ENCODE peak calls at places on chromosomes 11 and 22, in four cellular contexts. C, J, A and G are unnamed samples.

GRCh38 chr22:46866591-46866990 is 104.1 kb downstream of the TBC1D22A start:
- DNase-seq in A (no peak), C (no peak), J (no peak), G (no peak)

GRCh38 chr22:44802071-44802700 is 49.8 kb downstream of the ARHGAP8 start:
- DNase-seq in A (peak), C (no peak), J (no peak), G (no peak)

GRCh38 chr11:11464555-11464954 is 111.5 kb upstream of the CSNK2A3 start:
- DNase-seq in J (no peak), C (no peak), A (no peak), G (no peak)

GRCh38 chr22:35961480-35961902 is 67.1 kb downstream of the RBFOX2 start:
- DNase-seq in J (no peak), C (no peak), A (no peak), G (peak)

GRCh38 chr11:62130498-62131464 is 7.0 kb downstream of the INCENP start:
- DNase-seq in A (no peak), J (no peak), C (no peak), G (no peak)

GRCh38 chr11:41382927-41383326 is 76.5 kb downstream of the LRRC4C start:
- DNase-seq in J (no peak), C (no peak), A (no peak), G (no peak)

GRCh38 chr22:43013355-43014061 is 1.4 kb downstream of the PACSIN2 start:
- DNase-seq in C (peak), A (no peak), J (no peak), G (no peak)

GRCh38 chr11:44407211-44407996 is 97.5 kb upstream of the ALX4 start:
- DNase-seq in C (no peak), A (no peak), J (no peak), G (no peak)

GRCh38 chr11:16825091-16825490 is 86.6 kb downstream of the C11orf58 start:
- DNase-seq in J (no peak), A (no peak), C (no peak), G (no peak)

GRCh38 chr11:66150725-66151124 is 80.7 kb downstream of the PACS1 start:
- DNase-seq in C (no peak), A (no peak), J (no peak), G (no peak)

GRCh38 chr11:110525883-110526282 is 96.1 kb downstream of the FDX1 start:
- DNase-seq in A (no peak), C (no peak), J (peak), G (no peak)

GRCh38 chr11:77819921-77820564 is 479 bp downstream of the RSF1 start:
- DNase-seq in J (no peak), A (peak), C (peak), G (peak)

GRCh38 chr11:266676-267439 is 11.3 kb upstream of the NLRP6 start:
- DNase-seq in A (peak), C (no peak), J (no peak), G (no peak)

GRCh38 chr11:66849501-66850234 is 6.4 kb downstream of the RCE1 start:
- DNase-seq in J (no peak), C (no peak), A (no peak), G (no peak)

GRCh38 chr11:23021287-23021863 is 161.1 kb upstream of the CCDC179 start:
- DNase-seq in A (peak), J (no peak), C (peak), G (peak)

GRCh38 chr22:17161991-17162390 is 2.9 kb upstream of the HDHD5 start:
- DNase-seq in C (no peak), J (no peak), A (no peak), G (no peak)

GRCh38 chr11:87301785-87302540 is 264.2 kb downstream of the TMEM135 start:
- DNase-seq in J (no peak), A (no peak), C (no peak), G (no peak)

GRCh38 chr22:47175151-47175760 is 412.8 kb downstream of the TBC1D22A start:
- DNase-seq in C (no peak), J (no peak), A (no peak), G (no peak)

GRCh38 chr11:2652362-2652761 is 47.4 kb downstream of the KCNQ1OT1 start:
- DNase-seq in J (no peak), C (no peak), A (no peak), G (peak)

GRCh38 chr11:79049627-79050238 is 391.1 kb downstream of the TENM4 start:
- DNase-seq in C (peak), A (no peak), J (no peak), G (no peak)

GRCh38 chr22:39946571-39947407 is 13.4 kb upstream of the TMA7B start:
- DNase-seq in A (peak), C (no peak), J (no peak), G (no peak)

GRCh38 chr11:32584921-32585320 is 1.3 kb downstream of the EIF3M start:
- DNase-seq in J (no peak), A (peak), C (no peak), G (no peak)

GRCh38 chr11:32581556-32581955 is 2.1 kb upstream of the EIF3M start:
- DNase-seq in A (no peak), J (no peak), C (no peak), G (no peak)

GRCh38 chr11:32583451-32584271 is at the start of gene EIF3M:
- DNase-seq in C (peak), A (peak), J (peak), G (peak)

GRCh38 chr11:32580967-32581366 is 2.7 kb upstream of the EIF3M start:
- DNase-seq in J (no peak), A (no peak), C (peak), G (no peak)

GRCh38 chr11:32586576-32587190 is 3.1 kb downstream of the EIF3M start:
- DNase-seq in J (no peak), C (peak), A (peak), G (peak)
- TF ChIP-seq FOXK2 in J (no peak), C (no peak), A (no peak), G (no peak)

DNA sequence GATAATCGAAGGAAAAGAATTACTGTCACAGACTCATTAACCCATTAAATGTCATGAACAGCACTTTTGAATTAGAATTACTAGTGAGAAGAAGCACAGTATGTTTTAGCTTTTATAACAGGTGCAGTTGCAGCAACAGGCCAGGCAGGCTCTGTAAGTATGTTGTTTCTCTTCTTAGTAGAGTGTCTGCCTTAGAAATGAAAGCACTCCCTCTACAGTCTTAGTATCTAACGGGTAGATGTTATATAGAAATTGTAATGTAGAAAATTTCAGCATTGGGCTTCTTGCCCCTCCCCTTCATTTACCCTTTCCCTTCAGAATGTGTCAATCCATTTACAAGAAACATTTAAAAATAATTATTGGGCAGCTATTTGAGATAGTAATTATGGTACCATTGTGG is 87.4 kb downstream of the HIPK3 start:
- DNase-seq in J (no peak), A (no peak), C (peak), G (no peak)
- TF ChIP-seq BHLHE40 in J (no peak), A (no peak), C (no peak), G (no peak)

GRCh38 chr11:100923555-100923954 is 206.1 kb downstream of the PGR start:
- DNase-seq in J (no peak), A (no peak), C (no peak), G (no peak)
- TF ChIP-seq FOXK2 in J (no peak), A (no peak), C (no peak), G (no peak)

DNA sequence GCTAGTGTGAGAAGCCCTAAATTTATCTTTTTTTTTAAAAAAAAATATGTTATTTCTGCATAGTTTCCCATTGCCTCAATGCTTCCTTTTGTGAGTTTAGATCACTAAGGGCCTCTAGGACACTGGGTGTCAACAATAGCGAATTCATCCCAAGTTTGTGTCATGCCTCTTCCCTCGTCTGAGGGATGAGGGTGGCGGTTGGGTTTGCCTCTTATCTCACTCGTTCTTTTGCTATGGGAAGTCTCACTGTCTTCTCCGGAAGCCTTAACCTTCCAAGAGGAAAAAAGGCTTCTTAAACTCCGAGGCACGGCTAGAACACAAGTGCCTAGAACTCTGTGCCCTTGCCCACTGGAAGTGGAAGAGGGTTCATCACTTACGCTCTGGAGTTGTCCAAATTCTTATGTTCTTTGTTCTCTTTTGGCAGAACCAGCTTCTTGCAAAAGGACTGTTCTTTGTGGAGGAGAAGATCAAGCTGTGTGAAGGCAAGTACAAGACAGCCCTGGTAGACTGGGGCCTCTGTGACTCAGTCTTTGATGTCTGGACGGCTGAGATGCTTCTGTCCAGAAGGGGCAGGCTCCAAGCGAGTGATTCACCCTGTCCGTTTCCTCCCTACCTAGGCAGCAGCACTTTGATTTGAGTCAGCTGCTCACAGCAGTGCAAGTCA is 78.5 kb downstream of the TRAF6 start:
- DNase-seq in A (peak), J (no peak), C (peak), G (peak)
- TF ChIP-seq BHLHE40 in A (peak), J (no peak), C (no peak), G (no peak)

GRCh38 chr11:83816572-83817187 is 530.5 kb upstream of the CCDC90B start:
- DNase-seq in C (peak), A (peak), J (no peak), G (no peak)

GRCh38 chr11:83823461-83824025 is 537.4 kb upstream of the CCDC90B start:
- DNase-seq in C (no peak), J (no peak), A (no peak), G (no peak)

GRCh38 chr11:83818349-83818748 is 532.2 kb upstream of the CCDC90B start:
- DNase-seq in C (no peak), J (no peak), A (no peak), G (no peak)

GRCh38 chr11:83815736-83816135 is 529.6 kb upstream of the CCDC90B start:
- DNase-seq in J (no peak), C (no peak), A (no peak), G (no peak)

DNA sequence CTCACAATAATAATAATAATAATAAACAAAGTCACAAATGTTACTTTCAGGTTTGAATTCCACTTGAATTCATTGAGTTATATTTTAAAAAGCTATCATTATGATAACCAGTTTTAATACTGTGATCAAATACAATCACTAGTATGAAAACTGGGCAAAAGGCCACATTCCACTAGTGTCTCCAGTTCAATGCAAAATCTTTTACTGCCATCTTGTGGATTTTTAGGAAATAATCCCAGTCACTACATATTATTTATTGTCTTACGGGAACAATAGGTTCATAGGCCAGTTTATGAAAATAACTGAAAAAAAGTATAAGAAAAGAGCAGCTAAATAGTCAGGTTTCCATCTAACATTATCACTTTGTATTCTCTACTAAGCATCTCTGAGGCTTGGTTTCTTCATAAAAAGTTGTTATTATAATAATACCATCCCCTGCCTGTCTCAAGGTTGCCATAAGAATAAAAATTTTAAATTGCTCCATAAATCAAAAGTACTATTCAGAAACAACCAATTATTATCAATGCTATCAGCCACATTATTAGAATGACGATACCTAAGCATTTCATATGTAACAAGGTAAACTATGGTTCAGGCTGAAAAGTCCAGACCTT is 533.9 kb upstream of the CCDC90B start:
- DNase-seq in J (no peak), A (peak), C (peak), G (peak)
- TF ChIP-seq FOXK2 in J (no peak), A (no peak), C (no peak), G (no peak)

GRCh38 chr11:108786281-108786990 is 121.6 kb downstream of the DDX10 start:
- DNase-seq in A (no peak), C (no peak), J (no peak), G (no peak)

GRCh38 chr11:108793138-108793537 is 128.3 kb downstream of the DDX10 start:
- DNase-seq in A (no peak), C (no peak), J (no peak), G (no peak)

GRCh38 chr11:108787105-108787504 is 122.2 kb downstream of the DDX10 start:
- DNase-seq in A (no peak), J (no peak), C (no peak), G (no peak)

GRCh38 chr11:108790501-108791299 is 125.8 kb downstream of the DDX10 start:
- DNase-seq in J (peak), A (no peak), C (no peak), G (no peak)

DNA sequence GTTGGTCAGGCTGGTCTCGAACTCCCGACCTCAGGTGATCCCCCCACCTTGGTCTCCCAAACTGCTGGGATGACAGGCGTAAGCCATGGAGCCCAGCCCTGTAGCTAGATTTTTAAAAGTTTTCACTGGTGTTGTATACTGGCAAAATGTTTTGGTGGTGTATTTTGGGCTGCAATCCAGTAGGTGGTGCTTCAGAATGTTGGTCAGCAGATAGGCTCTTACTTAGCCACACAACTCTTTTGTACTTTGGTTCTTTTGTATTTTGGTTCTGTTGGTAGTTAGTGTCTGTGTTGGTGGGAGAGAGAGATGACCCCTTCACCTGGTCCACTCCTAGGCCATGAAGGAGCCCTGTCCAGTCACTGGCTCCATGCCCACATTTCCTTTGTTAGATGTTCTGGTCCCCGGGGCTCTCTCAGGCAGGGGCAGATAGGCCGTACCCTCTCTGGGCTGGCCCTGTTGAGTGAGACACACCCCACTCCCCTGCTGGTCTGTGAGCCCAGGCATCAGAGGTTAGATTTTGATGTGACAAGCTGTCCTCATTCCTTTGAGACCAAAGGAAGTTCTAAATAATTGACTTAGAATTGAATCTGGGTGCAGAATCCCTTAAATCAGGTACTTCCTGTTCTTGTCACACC is 123.8 kb downstream of the DDX10 start:
- DNase-seq in A (peak), C (peak), J (no peak), G (peak)
- TF ChIP-seq BHLHE40 in A (no peak), C (no peak), J (no peak), G (no peak)

GRCh38 chr11:69603978-69604524 is 36.9 kb upstream of the CCND1 start:
- DNase-seq in J (no peak), A (no peak), C (no peak), G (no peak)

GRCh38 chr11:69609351-69609750 is 31.6 kb upstream of the CCND1 start:
- DNase-seq in C (no peak), J (no peak), A (no peak), G (no peak)

GRCh38 chr11:69601346-69601975 is 39.5 kb upstream of the CCND1 start:
- DNase-seq in J (no peak), C (peak), A (no peak), G (no peak)

GRCh38 chr11:69603163-69603836 is 37.7 kb upstream of the CCND1 start:
- DNase-seq in J (no peak), C (no peak), A (no peak), G (no peak)

DNA sequence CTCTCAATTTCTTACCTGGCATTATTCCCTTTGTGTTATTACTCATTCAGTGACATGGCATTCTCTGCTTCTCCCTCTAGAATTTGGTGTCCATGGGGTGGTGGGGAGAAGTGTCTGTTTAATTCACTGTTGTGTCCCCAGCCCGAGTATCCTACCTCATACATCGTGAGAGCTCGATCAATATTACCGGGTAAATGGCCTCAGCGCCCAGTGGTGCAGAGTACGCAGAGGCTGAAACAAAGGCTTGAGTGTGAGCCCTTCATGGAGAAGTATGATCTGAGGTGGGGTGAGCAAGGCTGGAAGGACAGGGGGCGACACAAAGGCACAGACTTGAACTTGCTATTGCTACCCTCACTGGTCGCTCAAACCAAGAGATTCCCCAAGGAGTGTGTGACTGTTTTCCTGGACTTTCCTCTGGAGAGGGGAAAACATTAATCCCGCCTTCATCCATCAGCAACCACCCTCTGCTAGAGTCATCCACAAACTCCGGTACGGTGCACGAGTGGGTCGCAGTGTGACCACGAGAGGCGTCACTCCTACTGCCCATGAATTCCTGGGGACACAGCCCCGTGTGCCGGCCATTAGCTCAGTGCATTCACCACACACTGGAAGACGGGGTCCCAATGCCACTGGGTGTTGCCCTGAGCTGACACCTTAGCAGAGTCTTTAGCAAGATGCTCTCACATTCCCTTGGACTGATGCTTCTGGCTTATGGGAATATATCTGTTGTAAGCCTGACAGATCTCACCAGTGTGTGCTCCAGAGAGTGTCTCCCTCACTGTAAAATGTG is 35.0 kb upstream of the CCND1 start:
- DNase-seq in C (peak), J (no peak), A (no peak), G (no peak)
- TF ChIP-seq FOXK2 in C (no peak), J (no peak), A (no peak), G (no peak)

DNA sequence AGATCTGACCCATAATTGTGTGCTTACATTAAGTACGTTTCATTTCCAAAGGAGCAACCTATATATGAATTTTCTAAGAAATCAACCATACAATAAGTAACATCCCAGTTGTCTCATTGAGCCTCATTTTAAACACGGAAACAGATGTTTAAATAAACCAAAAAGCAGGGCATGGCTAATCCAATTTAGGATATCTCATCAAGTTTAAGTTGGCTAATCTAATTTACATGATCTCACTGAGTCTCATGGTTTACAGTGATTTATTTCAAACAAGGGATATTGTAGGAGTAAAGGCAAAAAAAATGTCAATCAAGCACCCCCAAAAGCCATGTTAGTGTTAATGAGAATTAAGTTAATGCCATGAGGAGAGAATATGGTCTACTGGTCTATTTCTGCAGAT is 499.8 kb upstream of the CCDC90B start:
- DNase-seq in A (no peak), J (no peak), C (no peak), G (no peak)
- TF ChIP-seq BHLHE40 in A (no peak), J (no peak), C (no peak), G (no peak)